ENCODE peak calls at places on chromosome 19, in nine cellular contexts. W, J, E, K, G, S, Q, R and V are unnamed samples.

GRCh38 chr19:50723069-50723468 is at the start of gene CLEC11A:
- DNase-seq in W (peak), J (peak), E (no peak), K (no peak), G (no peak), S (no peak), Q (peak), R (no peak), V (peak)

GRCh38 chr19:9877775-9878510 is 42.8 kb downstream of the PIN1 start:
- DNase-seq in W (no peak), J (peak), E (no peak), K (no peak), G (no peak), S (no peak), Q (peak), R (peak), V (no peak)

GRCh38 chr19:50489461-50490011 is 12.9 kb upstream of the GARIN5A start:
- DNase-seq in W (no peak), J (no peak), E (no peak), K (no peak), G (no peak), S (no peak), Q (no peak), R (no peak), V (no peak)

GRCh38 chr19:36605101-36605838 is at the start of gene ZNF382:
- DNase-seq in W (peak), J (peak), E (peak), K (peak), G (peak), S (no peak), Q (peak), R (peak), V (peak)

GRCh38 chr19:31329819-31330218 is 19.4 kb downstream of the TSHZ3 start:
- DNase-seq in W (no peak), J (no peak), E (no peak), K (no peak), G (no peak), S (no peak), Q (no peak), R (no peak), V (no peak)

GRCh38 chr19:4510435-4511255 is 7.6 kb downstream of the PLIN4 start:
- DNase-seq in W (no peak), J (no peak), E (no peak), K (peak), G (no peak), S (no peak), Q (no peak), R (no peak), V (no peak)

GRCh38 chr19:1961545-1961878 is 20.5 kb downstream of the CSNK1G2 start:
- DNase-seq in W (no peak), J (no peak), E (no peak), K (no peak), G (no peak), S (no peak), Q (peak), R (no peak), V (no peak)

GRCh38 chr19:47492137-47492533 is 8.1 kb upstream of the KPTN start:
- DNase-seq in W (no peak), J (no peak), E (no peak), K (no peak), G (no peak), S (no peak), Q (no peak), R (no peak), V (peak)

GRCh38 chr19:43527860-43528622 is 1.0 kb upstream of the ETHE1 start:
- DNase-seq in W (peak), J (no peak), E (peak), K (no peak), G (no peak), S (no peak), Q (peak), R (peak), V (peak)

DNA sequence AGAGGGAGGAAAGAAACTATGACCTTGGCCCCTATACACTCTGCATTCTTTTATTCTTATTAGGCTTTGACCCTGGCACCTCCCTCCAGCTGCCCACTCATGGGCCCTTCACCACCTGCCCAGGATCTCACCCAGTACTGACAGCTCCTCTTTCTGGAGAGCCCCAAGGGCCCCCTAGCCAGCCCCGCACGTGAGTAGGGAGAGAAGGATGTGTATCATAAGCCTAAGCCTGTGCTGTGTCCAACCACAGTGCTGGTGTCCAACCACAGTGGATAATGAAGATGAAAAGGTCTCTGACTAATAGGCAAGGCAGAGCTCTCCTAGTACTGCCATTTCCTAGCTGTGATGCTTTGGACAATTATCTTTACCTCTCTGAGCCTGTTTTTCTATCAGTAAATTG is 4.2 kb downstream of the DMRTC2 start:
- DNase-seq in W (no peak), J (no peak), E (no peak), K (no peak), G (no peak), S (no peak), Q (no peak), R (no peak), V (no peak)
- TF ChIP-seq CTCF in W (no peak), J (no peak), E (no peak), K (no peak), G (no peak), S (no peak), Q (no peak), R (no peak), V (no peak)

DNA sequence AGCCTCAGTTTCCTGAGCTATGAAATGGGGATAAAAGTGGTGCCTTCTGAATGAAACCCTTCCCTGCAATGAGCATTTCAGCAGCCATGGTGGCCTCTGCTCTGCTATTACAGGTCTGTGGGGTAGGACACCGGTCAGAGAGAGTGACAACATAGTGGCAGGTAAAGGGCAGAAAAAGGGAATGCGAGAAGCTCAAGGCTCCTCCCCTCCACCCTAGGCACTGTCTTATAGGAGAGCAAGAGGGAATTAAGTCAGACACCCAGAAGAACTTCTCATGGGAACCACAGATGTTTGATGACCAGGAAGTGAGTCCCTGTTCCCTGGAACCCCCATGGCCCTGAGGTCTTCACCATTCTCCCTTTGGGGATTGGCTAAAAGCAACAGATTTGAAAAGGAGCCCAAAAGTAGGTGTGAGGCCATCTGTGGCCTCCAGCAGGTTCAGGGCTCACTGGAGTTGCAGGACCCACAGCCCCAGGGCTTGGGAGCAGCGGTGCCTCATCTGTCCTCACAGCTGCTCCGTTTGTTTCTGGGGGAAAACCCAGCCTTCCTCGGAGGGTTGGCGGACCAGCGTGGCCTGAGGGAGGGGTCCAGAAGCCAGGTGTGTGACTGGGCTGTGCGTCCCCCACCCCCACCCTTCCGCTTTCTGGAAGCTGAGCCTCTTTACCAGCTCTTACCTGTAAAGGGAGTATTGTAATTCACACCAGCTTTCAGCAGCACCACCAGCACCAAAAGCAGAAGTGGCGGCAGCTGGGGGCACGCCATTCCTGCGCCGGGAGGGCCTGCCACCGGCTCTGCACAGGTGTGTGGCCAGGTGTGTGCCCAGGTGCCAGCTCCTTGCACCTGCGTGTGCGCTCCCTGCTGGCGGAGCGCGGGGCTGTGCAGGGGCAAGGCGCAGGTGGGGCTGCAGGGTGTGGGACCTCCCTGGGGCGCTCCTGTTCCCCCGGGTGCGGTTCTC is 19.4 kb downstream of the IQCN start:
- DNase-seq in W (no peak), J (no peak), E (no peak), K (no peak), G (peak), S (no peak), Q (no peak), R (no peak), V (peak)
- TF ChIP-seq CTCF in W (no peak), J (no peak), E (no peak), K (no peak), G (no peak), S (no peak), Q (no peak), R (peak), V (peak)

DNA sequence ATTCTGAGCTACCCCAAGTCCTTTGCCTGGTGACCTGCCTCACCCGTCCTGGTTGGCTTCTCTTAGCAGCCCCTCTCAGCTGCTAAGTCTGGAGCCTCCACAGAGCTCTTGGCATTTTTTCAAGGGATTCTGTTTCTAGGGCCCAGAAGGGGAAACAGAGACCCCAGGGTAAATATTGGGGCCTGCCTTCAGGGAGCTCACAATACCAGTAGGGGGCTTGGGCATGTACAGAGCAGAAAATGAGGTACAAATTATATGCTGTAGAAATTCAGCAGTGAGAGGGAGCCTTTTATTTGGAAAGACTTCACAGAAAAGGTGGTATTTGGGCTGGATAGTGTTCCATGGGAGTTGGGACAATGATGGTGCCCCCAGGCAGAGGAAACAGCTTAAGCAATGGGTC is 3.7 kb downstream of the SAMD4B start:
- DNase-seq in W (no peak), J (no peak), E (no peak), K (no peak), G (no peak), S (no peak), Q (no peak), R (no peak), V (no peak)
- TF ChIP-seq CTCF in W (no peak), J (peak), E (no peak), K (no peak), G (no peak), S (no peak), Q (peak), R (no peak), V (no peak)

DNA sequence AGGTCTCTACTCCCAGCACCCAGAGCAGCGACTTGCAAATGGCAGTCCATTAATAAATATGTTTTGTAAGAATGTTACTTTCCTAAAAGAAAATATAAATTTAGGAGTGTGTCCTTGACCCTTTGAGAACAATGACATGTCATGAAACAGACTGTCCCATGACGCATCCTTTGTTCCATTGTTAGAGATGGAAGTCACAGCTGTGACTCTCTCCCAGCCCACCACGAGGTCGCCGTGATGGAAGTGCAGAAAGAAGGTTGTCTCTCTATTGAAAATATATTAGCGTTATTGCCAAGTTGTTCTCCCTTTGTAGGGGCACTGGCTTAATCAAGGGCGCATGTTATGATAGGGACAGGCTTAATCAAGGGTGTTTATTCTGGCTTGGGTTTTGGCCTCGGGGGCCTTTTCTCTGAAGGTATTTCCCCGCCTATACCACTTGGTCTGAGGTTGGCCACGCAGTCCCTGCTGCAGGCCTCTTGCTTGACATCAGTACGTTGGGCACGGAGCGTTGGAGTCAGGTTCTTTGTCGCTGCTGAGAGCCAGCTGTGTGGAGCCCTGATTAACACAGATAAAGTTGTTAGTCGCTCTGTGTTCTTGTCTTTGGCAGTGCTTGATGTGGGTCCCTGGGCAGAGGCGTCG is 126.7 kb upstream of the ZNF536 start:
- DNase-seq in W (no peak), J (no peak), E (no peak), K (no peak), G (no peak), S (no peak), Q (no peak), R (no peak), V (no peak)
- TF ChIP-seq CTCF in W (no peak), J (no peak), E (no peak), K (no peak), G (no peak), S (no peak), Q (no peak), R (no peak), V (no peak)